ENCODE peak calls at places on chromosome 6, in seven cellular contexts. O is kidney epithelial cell; T is CD8-positive, alpha-beta T cell; A is heart left ventricle; C is A673; Q is SK-N-MC; S is naive thymus-derived CD4-positive, alpha-beta T cell. N is an unnamed sample.

GRCh38 chr6:90175627-90176538 is 120.8 kb downstream of the BACH2 start:
- DNase-seq in S (no peak), T (no peak), C (no peak), A (no peak), Q (no peak), O (no peak), N (no peak)

GRCh38 chr6:160348552-160349441 is 619 bp downstream of the SLC22A3 start:
- DNase-seq in A (peak), S (no peak), T (no peak), C (no peak), Q (no peak), O (no peak), N (no peak)

GRCh38 chr6:166058064-166058739 is 109.4 kb downstream of the TBXT start:
- DNase-seq in S (no peak), A (peak), Q (no peak), O (no peak), T (no peak), C (no peak), N (no peak)

GRCh38 chr6:89289710-89290109 is 25.4 kb downstream of the GABRR2 start:
- DNase-seq in Q (no peak), T (no peak), S (no peak), O (no peak), C (no peak), A (no peak), N (no peak)

GRCh38 chr6:159753081-159753872 is 8.6 kb upstream of the ACAT2 start:
- DNase-seq in O (no peak), T (no peak), Q (no peak), S (no peak), A (no peak), C (no peak), N (no peak)

GRCh38 chr6:168865-169455 is 123.3 kb upstream of the DUSP22 start:
- DNase-seq in C (peak), A (no peak), Q (peak), T (no peak), S (no peak), O (peak), N (no peak)

GRCh38 chr6:40623178-40623577 is 36.0 kb upstream of the LRFN2 start:
- DNase-seq in C (no peak), T (no peak), O (no peak), A (no peak), S (no peak), Q (no peak), N (no peak)

GRCh38 chr6:143188292-143188691 is 127.6 kb downstream of the AIG1 start:
- DNase-seq in C (no peak), A (no peak), S (no peak), T (no peak), Q (no peak), O (no peak), N (no peak)

GRCh38 chr6:28943223-28943556 is 19.4 kb upstream of the TRIM27 start:
- DNase-seq in A (no peak), S (no peak), T (no peak), O (no peak), Q (no peak), C (no peak), N (no peak)

GRCh38 chr6:105510746-105511145 is 107.9 kb upstream of the PREP start:
- DNase-seq in C (no peak), S (no peak), T (no peak), O (no peak), Q (no peak), A (no peak), N (no peak)

GRCh38 chr6:29628419-29629281 is 4.3 kb downstream of the GABBR1 start:
- DNase-seq in A (peak), C (peak), T (peak), S (peak), Q (no peak), O (no peak), N (peak)

GRCh38 chr6:148735996-148736395 is 10.8 kb upstream of the UST start:
- DNase-seq in O (no peak), S (no peak), C (no peak), T (no peak), A (no peak), Q (no peak), N (no peak)

GRCh38 chr6:37546141-37546871 is 46.6 kb upstream of the CCDC167 start:
- DNase-seq in Q (no peak), O (no peak), C (no peak), A (no peak), S (no peak), T (no peak), N (no peak)

GRCh38 chr6:159969921-159970320 is 1.0 kb downstream of the IGF2R start:
- DNase-seq in C (peak), T (peak), S (no peak), Q (no peak), O (peak), A (peak), N (peak)

GRCh38 chr6:151058021-151058733 is 181.6 kb upstream of the AKAP12 start:
- DNase-seq in S (no peak), O (no peak), C (no peak), T (no peak), A (peak), Q (no peak), N (no peak)

GRCh38 chr6:11282875-11283274 is 50.4 kb upstream of the NEDD9 start:
- DNase-seq in T (no peak), S (no peak), Q (no peak), A (no peak), C (no peak), O (no peak), N (no peak)

GRCh38 chr6:52858416-52858815 is 17.8 kb upstream of the GSTA5 start:
- DNase-seq in T (no peak), Q (no peak), C (no peak), A (no peak), O (no peak), S (no peak), N (no peak)

GRCh38 chr6:40822619-40823018 is 216.4 kb downstream of the UNC5CL start:
- DNase-seq in T (no peak), A (no peak), C (peak), O (no peak), Q (no peak), S (no peak), N (no peak)

GRCh38 chr6:134074151-134074712 is 21.8 kb upstream of the SLC2A12 start:
- DNase-seq in A (no peak), C (peak), Q (no peak), S (no peak), O (no peak), T (no peak), N (no peak)

GRCh38 chr6:99739526-99739925 is 132.9 kb downstream of the PRDM13 start:
- DNase-seq in S (no peak), O (no peak), A (peak), Q (no peak), T (no peak), C (no peak), N (no peak)

GRCh38 chr6:108914235-108915022 is 66.2 kb downstream of the ARMC2 start:
- DNase-seq in S (no peak), C (peak), T (peak), O (no peak), Q (no peak), A (no peak), N (no peak)

GRCh38 chr6:15462717-15463525 is 199.9 kb downstream of the DTNBP1 start:
- DNase-seq in O (no peak), A (no peak), T (no peak), C (no peak), S (no peak), Q (no peak), N (no peak)

GRCh38 chr6:155530219-155530834 is 74.7 kb upstream of the NOX3 start:
- DNase-seq in Q (peak), T (no peak), A (no peak), O (no peak), S (no peak), C (peak), N (no peak)

GRCh38 chr6:25482996-25483395 is 169.0 kb upstream of the SCGN start:
- DNase-seq in T (no peak), Q (no peak), C (peak), A (no peak), S (no peak), O (no peak), N (no peak)

GRCh38 chr6:21826031-21826430 is 232.5 kb downstream of the SOX4 start:
- DNase-seq in O (peak), A (no peak), S (no peak), Q (no peak), C (no peak), T (no peak), N (no peak)

GRCh38 chr6:71979911-71980310 is 93.6 kb downstream of the RIMS1 start:
- DNase-seq in T (no peak), C (no peak), S (no peak), A (no peak), Q (no peak), O (no peak), N (no peak)

GRCh38 chr6:28758046-28758817 is 165.6 kb downstream of the TRIM27 start:
- DNase-seq in A (no peak), Q (no peak), O (no peak), C (peak), S (no peak), T (no peak), N (no peak)

GRCh38 chr6:129212081-129212480 is 329.1 kb downstream of the LAMA2 start:
- DNase-seq in C (no peak), O (no peak), S (no peak), T (no peak), A (no peak), Q (no peak), N (no peak)

GRCh38 chr6:22474283-22474682 is 95.1 kb upstream of the HDGFL1 start:
- DNase-seq in S (no peak), C (no peak), A (no peak), Q (no peak), O (no peak), T (no peak), N (no peak)

GRCh38 chr6:158411998-158412397 is 99.7 kb downstream of the TULP4 start:
- DNase-seq in Q (no peak), C (no peak), A (no peak), O (peak), S (no peak), T (no peak), N (no peak)

GRCh38 chr6:135852775-135853174 is 1.3 kb downstream of the PDE7B start:
- DNase-seq in O (no peak), S (no peak), Q (no peak), C (no peak), T (no peak), A (no peak), N (no peak)

GRCh38 chr6:168995526-168996100 is 258.0 kb downstream of the THBS2 start:
- DNase-seq in A (no peak), T (no peak), S (no peak), O (no peak), Q (no peak), C (no peak), N (no peak)

GRCh38 chr6:29529956-29530355 is 29.6 kb downstream of the UBD start:
- DNase-seq in Q (no peak), C (no peak), A (no peak), O (no peak), S (no peak), T (no peak), N (no peak)

GRCh38 chr6:50539441-50539840 is 173.9 kb upstream of the TFAP2D start:
- DNase-seq in A (no peak), C (no peak), Q (peak), O (no peak), T (no peak), S (no peak), N (no peak)

GRCh38 chr6:68778356-68779020 is 143.4 kb downstream of the ADGRB3 start:
- DNase-seq in C (peak), S (no peak), A (peak), Q (peak), O (no peak), T (no peak), N (no peak)

GRCh38 chr6:150272264-150272975 is 96.4 kb upstream of the IYD start:
- DNase-seq in C (no peak), Q (no peak), O (no peak), T (no peak), S (no peak), A (no peak), N (no peak)

GRCh38 chr6:77815531-77815930 is 162.7 kb downstream of the MEI4 start:
- DNase-seq in S (no peak), O (no peak), A (no peak), Q (no peak), C (no peak), T (no peak), N (no peak)

GRCh38 chr6:31144970-31145340 is 6.1 kb upstream of the PSORS1C2 start:
- DNase-seq in Q (no peak), O (no peak), C (no peak), T (no peak), A (no peak), S (no peak), N (no peak)
- H3K4me3 ChIP-seq in Q (no peak), O (no peak), C (no peak), T (no peak), A (no peak), S (no peak), N (no peak)

DNA sequence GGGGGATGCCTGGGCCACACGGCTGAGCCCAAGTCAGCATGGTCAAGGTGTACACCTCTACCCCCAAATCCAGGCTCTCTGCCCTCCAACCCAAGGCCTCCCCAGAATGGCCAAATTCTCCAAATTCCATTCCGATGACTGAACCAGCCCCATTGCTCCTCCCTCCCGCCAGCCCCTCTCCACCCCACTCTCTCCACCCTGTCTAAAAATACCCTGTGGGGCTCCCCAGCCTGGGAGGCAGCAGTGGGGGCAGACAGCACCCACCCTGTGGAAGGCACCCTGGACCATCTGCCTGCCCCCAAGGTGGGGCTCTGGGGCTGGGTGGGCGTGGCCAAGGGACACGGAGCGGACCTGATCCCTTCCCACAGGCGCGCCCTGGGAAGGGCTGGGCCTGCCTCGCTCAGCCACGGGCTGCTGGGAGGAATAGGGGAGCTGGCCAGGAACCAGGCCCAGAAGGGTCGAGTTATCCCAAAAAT is 11.4 kb downstream of the TEAD3 start:
- DNase-seq in A (no peak), Q (no peak), C (no peak), T (no peak), S (no peak), O (no peak), N (no peak)
- H3K4me3 ChIP-seq in A (peak), Q (no peak), C (no peak), T (no peak), S (no peak), O (no peak), N (peak)

GRCh38 chr6:137873273-137873762 is 6.3 kb downstream of the TNFAIP3 start:
- DNase-seq in C (peak), A (peak), Q (peak), T (peak), S (no peak), O (peak), N (peak)
- H3K4me3 ChIP-seq in C (no peak), A (peak), Q (peak), T (no peak), S (peak), O (no peak), N (peak)

GRCh38 chr6:34144581-34145160 is 1.2 kb downstream of the GRM4 start:
- DNase-seq in C (no peak), T (no peak), O (no peak), S (no peak), A (no peak), Q (no peak), N (no peak)
- H3K4me3 ChIP-seq in C (peak), T (peak), O (peak), S (peak), A (peak), Q (peak), N (peak)